ENCODE peak calls at places on chromosomes 5 and 9, in seven cellular contexts. I is hypothalamus, N is AG08396, E is SK-MEL-5, Q is heart right ventricle, P is NCI-H1092, T is fibroblast of mammary gland. B is an unnamed sample.

GRCh38 chr5:114544561-114544960 is 182.7 kb downstream of the KCNN2 start:
- DNase-seq in E (no peak), N (no peak), I (no peak), P (no peak), Q (no peak), T (no peak), B (no peak)

GRCh38 chr5:14945021-14945420 is 73.4 kb upstream of the ANKH start:
- DNase-seq in N (no peak), Q (no peak), E (no peak), P (no peak), T (no peak), I (no peak), B (no peak)

GRCh38 chr9:95874989-95875304 is 544 bp upstream of the ERCC6L2 start:
- DNase-seq in Q (peak; percentile 64), T (peak; percentile 54), N (peak; percentile 34), I (no peak), P (peak; percentile 41), E (peak; percentile 37), B (peak; percentile 46)

GRCh38 chr5:116572375-116573278 is 2.0 kb downstream of the SEMA6A start:
- DNase-seq in I (peak; percentile 69), T (no peak), N (peak; percentile 9), Q (peak; percentile 41), E (peak; percentile 29), P (no peak), B (no peak)

GRCh38 chr9:124940521-124940893 is 376 bp downstream of the GOLGA1 start:
- DNase-seq in T (no peak), Q (no peak), N (no peak), I (no peak), P (peak; percentile 64), E (no peak), B (peak; percentile 61)

GRCh38 chr5:9188131-9188530 is 357.7 kb downstream of the SEMA5A start:
- DNase-seq in N (peak; percentile 51), T (peak; percentile 91), I (no peak), Q (no peak), P (no peak), E (no peak), B (no peak)

GRCh38 chr9:133681658-133682306 is 45.6 kb downstream of the DBH start:
- DNase-seq in P (no peak), N (no peak), I (no peak), Q (no peak), E (no peak), T (no peak), B (no peak)

GRCh38 chr9:92970467-92970923 is 23.2 kb downstream of the FGD3 start:
- DNase-seq in P (no peak), T (peak; percentile 6), E (peak; percentile 74), Q (no peak), N (peak; percentile 65), I (no peak), B (no peak)

GRCh38 chr9:78436873-78437272 is 139.9 kb downstream of the PSAT1 start:
- DNase-seq in N (no peak), Q (no peak), E (peak; percentile 21), I (no peak), P (no peak), T (no peak), B (no peak)

GRCh38 chr9:99451121-99451606 is 229.1 kb downstream of the SEC61B start:
- DNase-seq in E (no peak), N (no peak), T (no peak), I (no peak), Q (peak; percentile 17), P (peak; percentile 37), B (no peak)

GRCh38 chr5:116273458-116274242 is 188.8 kb downstream of the COMMD10 start:
- DNase-seq in Q (no peak), I (no peak), N (peak; percentile 4), P (no peak), E (no peak), T (peak; percentile 58), B (no peak)

GRCh38 chr5:105917189-105917588 is 1753.5 kb downstream of the EFNA5 start:
- DNase-seq in N (no peak), I (no peak), P (no peak), E (no peak), Q (no peak), T (no peak), B (no peak)

GRCh38 chr9:89185980-89186379 is 7.4 kb upstream of the SHC3 start:
- DNase-seq in T (peak; percentile 40), I (no peak), E (no peak), Q (no peak), N (peak; percentile 52), P (no peak), B (peak; percentile 53)

GRCh38 chr5:119301210-119301609 is 54.6 kb upstream of the TNFAIP8 start:
- DNase-seq in E (no peak), T (no peak), Q (no peak), I (no peak), N (no peak), P (no peak), B (no peak)

GRCh38 chr5:851553-851952 is 767 bp upstream of the ZDHHC11 start:
- DNase-seq in P (no peak), T (no peak), Q (peak; percentile 3), N (no peak), I (no peak), E (no peak), B (no peak)

GRCh38 chr5:43432486-43433365 is 20.5 kb upstream of the CCL28 start:
- DNase-seq in N (peak; percentile 36), Q (peak; percentile 59), I (no peak), P (no peak), T (peak; percentile 86), E (peak; percentile 100), B (no peak)

GRCh38 chr5:143448518-143448917 is 45.0 kb upstream of the NR3C1 start:
- DNase-seq in I (no peak), Q (no peak), N (no peak), T (no peak), P (no peak), E (peak; percentile 12), B (no peak)

GRCh38 chr9:131530546-131530929 is 525 bp downstream of the UCK1 start:
- DNase-seq in E (peak; percentile 65), N (peak; percentile 78), T (peak; percentile 18), I (no peak), Q (no peak), P (peak; percentile 29), B (peak; percentile 54)

GRCh38 chr9:78954286-78954685 is 617.5 kb upstream of the TLE4 start:
- DNase-seq in E (no peak), T (peak; percentile 2), I (no peak), Q (no peak), N (no peak), P (no peak), B (no peak)

GRCh38 chr9:97768731-97769130 is 71.6 kb upstream of the XPA start:
- DNase-seq in E (no peak), N (peak; percentile 18), P (no peak), I (no peak), T (peak; percentile 50), Q (no peak), B (no peak)

GRCh38 chr5:88732181-88732633 is 150.8 kb downstream of the MEF2C start:
- DNase-seq in Q (peak; percentile 22), I (no peak), E (no peak), P (no peak), N (no peak), T (peak; percentile 15), B (peak; percentile 84)

GRCh38 chr9:105887679-105888078 is 193.3 kb downstream of the TMEM38B start:
- DNase-seq in Q (no peak), I (no peak), E (peak; percentile 98), N (no peak), T (no peak), P (no peak), B (peak; percentile 17)

GRCh38 chr5:75951158-75951557 is 132.0 kb upstream of the SV2C start:
- DNase-seq in T (no peak), N (no peak), E (no peak), P (no peak), I (no peak), Q (no peak), B (no peak)

GRCh38 chr5:98847054-98847453 is 73.6 kb downstream of the RGMB start:
- DNase-seq in T (no peak), N (no peak), I (no peak), E (no peak), P (no peak), Q (no peak), B (no peak)

GRCh38 chr5:181052526-181052927 is 12.5 kb downstream of the BTNL9 start:
- DNase-seq in I (no peak), E (peak; percentile 28), N (no peak), T (no peak), P (no peak), Q (peak; percentile 36), B (no peak)

GRCh38 chr9:127128341-127129072 is 6.1 kb upstream of the ANGPTL2 start:
- DNase-seq in Q (peak; percentile 51), E (no peak), P (no peak), I (no peak), T (peak; percentile 69), N (peak; percentile 62), B (no peak)

B was measured in RPMI8226.